ENCODE peak calls at places on chromosomes 4 and X, in nine cellular contexts. W is astrocyte, F is GM12864, B is ascending aorta, U is cardiac fibroblast, S is fibroblast of the aortic adventitia, N is colonic mucosa, H is AG10803, Z is fibroblast of pulmonary artery. C is an unnamed sample.

GRCh38 chr4:187183351-187183750 is 459.7 kb upstream of the FAT1 start:
- DNase-seq in W (peak; percentile 84), F (no peak), B (no peak), U (no peak), S (no peak), N (no peak), H (peak; percentile 26), Z (no peak), C (no peak)

GRCh38 chrX:149881081-149881711 is at the start of gene MAGEA8:
- DNase-seq in W (no peak), F (no peak), B (no peak), U (no peak), S (no peak), N (no peak), H (no peak), Z (no peak), C (no peak)

GRCh38 chrX:37697169-37697760 is 11.7 kb downstream of the XK start:
- DNase-seq in W (peak; percentile 20), F (no peak), B (no peak), U (peak; percentile 17), S (no peak), N (no peak), H (no peak), Z (no peak), C (peak; percentile 25)

GRCh38 chrX:109967151-109967550 is 35.8 kb upstream of the TMEM164 start:
- DNase-seq in W (no peak), F (no peak), B (no peak), U (peak; percentile 60), S (no peak), N (no peak), H (no peak), Z (no peak), C (no peak)

GRCh38 chr4:113881256-113881655 is 98.2 kb downstream of the ARSJ start:
- DNase-seq in W (peak; percentile 35), F (no peak), B (no peak), U (peak; percentile 53), S (peak; percentile 54), N (no peak), H (peak; percentile 18), Z (peak; percentile 25), C (no peak)

GRCh38 chrX:11244641-11245040 is 48.6 kb upstream of the AMELX start:
- DNase-seq in W (no peak), F (no peak), B (no peak), U (peak; percentile 70), S (peak; percentile 82), N (no peak), H (peak; percentile 48), Z (peak; percentile 81), C (peak; percentile 55)

GRCh38 chr4:152640058-152640921 is 39.5 kb downstream of the TMEM154 start:
- DNase-seq in W (no peak), F (no peak), B (no peak), U (peak; percentile 50), S (peak; percentile 52), N (no peak), H (peak; percentile 19), Z (peak; percentile 51), C (no peak)

GRCh38 chrX:107542500-107542899 is 85.8 kb upstream of the PRPS1 start:
- DNase-seq in W (peak; percentile 33), F (no peak), B (no peak), U (peak; percentile 21), S (peak; percentile 50), N (no peak), H (peak; percentile 21), Z (peak; percentile 14), C (peak; percentile 16)

GRCh38 chr4:10003666-10004065 is 17.6 kb downstream of the SLC2A9 start:
- DNase-seq in W (no peak), F (no peak), B (no peak), U (no peak), S (no peak), N (no peak), H (no peak), Z (no peak), C (no peak)

GRCh38 chr4:148778980-148779675 is 336.9 kb upstream of the NR3C2 start:
- DNase-seq in W (peak; percentile 53), F (no peak), B (no peak), U (peak; percentile 37), S (no peak), N (no peak), H (peak; percentile 9), Z (no peak), C (no peak)
- TF ChIP-seq CTCF in W (no peak), F (no peak), B (no peak), U (no peak), S (no peak), N (no peak), H (no peak), Z (no peak), C (no peak)

GRCh38 chr4:119559044-119559647 is 69.5 kb downstream of the PDE5A start:
- DNase-seq in W (peak; percentile 36), F (no peak), B (no peak), U (peak; percentile 79), S (peak; percentile 85), N (no peak), H (peak; percentile 70), Z (peak; percentile 79), C (no peak)
- H3K4me3 ChIP-seq in W (no peak overlapping the region), F (no peak overlapping the region), B (no peak overlapping the region), U (no peak overlapping the region), S (no peak overlapping the region), N (no peak overlapping the region), H (no peak overlapping the region), Z (no peak overlapping the region), C (no peak overlapping the region)

DNA sequence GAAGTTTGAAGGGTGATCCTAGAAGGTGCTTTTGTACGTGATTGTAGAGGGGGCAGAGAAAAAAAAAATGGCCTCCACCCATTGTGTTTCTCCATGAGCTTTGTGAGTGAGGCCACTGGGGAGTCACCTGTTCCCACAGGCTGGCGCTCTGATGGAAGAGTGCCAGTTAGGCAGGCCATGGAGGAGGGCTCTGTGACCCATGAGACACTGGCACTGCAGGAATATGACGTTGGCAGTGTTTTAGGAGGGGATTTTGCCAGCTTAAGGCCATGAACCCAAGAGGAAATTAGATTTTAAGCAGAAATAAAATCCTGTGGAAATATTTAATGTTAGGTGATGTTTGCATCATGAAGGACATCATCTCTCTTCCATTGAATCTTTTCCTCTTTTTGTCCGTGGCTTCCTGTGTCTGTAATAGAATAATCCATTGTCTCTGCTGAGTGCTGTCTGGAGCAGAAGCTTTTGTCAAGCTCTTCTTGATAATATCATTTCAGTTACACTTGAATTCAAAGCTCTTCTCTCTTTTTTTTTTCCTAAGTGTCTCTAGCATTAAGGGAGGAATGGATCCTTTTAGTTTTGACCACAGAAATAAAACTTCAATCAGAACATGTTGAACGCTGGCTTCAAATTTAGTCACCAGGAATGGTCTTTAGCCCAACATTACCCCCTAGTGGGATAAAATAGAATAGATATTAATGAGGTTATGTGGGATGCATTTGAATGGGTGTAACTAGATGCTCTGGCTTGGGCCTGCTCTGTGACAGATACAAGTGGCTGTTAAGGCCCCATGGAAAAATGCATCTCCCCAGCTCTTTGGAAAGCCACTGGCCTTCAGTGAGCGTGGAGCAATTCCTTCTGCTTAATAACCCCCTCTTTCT is 41.0 kb upstream of the UCP1 start:
- DNase-seq in W (peak; percentile 29), F (no peak), B (no peak), U (peak; percentile 70), S (peak; percentile 69), N (no peak), H (peak; percentile 49), Z (peak; percentile 66), C (no peak)
- TF ChIP-seq CTCF in W (peak; percentile 56), F (peak; percentile 39), B (peak; percentile 6), U (peak; percentile 40), S (peak; percentile 54), N (no peak), H (peak; percentile 70), Z (peak; percentile 51), C (peak; percentile 59)

GRCh38 chr4:36006226-36006625 is 238.1 kb downstream of the ARAP2 start:
- DNase-seq in W (peak; percentile 86), F (no peak), B (no peak), U (peak; percentile 3), S (no peak), N (no peak), H (no peak), Z (peak; percentile 37), C (no peak)
- H3K4me3 ChIP-seq in W (no peak overlapping the region), F (no peak overlapping the region), B (no peak overlapping the region), U (no peak overlapping the region), S (no peak overlapping the region), N (no peak overlapping the region), H (no peak overlapping the region), Z (no peak overlapping the region), C (no peak overlapping the region)

GRCh38 chr4:96486563-96486962 is 646.7 kb downstream of the PDHA2 start:
- DNase-seq in W (no peak), F (no peak), B (no peak), U (no peak), S (no peak), N (no peak), H (no peak), Z (no peak), C (no peak)

GRCh38 chr4:96483308-96484030 is 643.6 kb downstream of the PDHA2 start:
- DNase-seq in W (no peak), F (no peak), B (no peak), U (peak; percentile 1), S (no peak), N (no peak), H (no peak), Z (no peak), C (no peak)
- TF ChIP-seq CTCF in W (no peak), F (no peak), B (no peak), U (no peak), S (no peak), N (no peak), H (no peak), Z (no peak), C (no peak)

GRCh38 chr4:74397748-74398426 is 32.9 kb downstream of the EREG start:
- DNase-seq in W (no peak), F (no peak), B (no peak), U (no peak), S (peak; percentile 41), N (no peak), H (no peak), Z (no peak), C (no peak)
- H3K4me3 ChIP-seq in W (no peak overlapping the region), F (peak overlapping the region; percentile 65), B (peak overlapping the region; percentile 45), U (no peak overlapping the region), S (peak overlapping the region; percentile 37), N (peak overlapping the region; percentile 6), H (peak overlapping the region; percentile 20), Z (no peak overlapping the region), C (peak overlapping the region; percentile 23)